ENCODE peak calls at places on chromosomes 6 and 20, in four cellular contexts. I is sigmoid colon, W is endothelial cell, T is GM10248. B is an unnamed sample.

GRCh38 chr6:27157461-27158315 is 89.8 kb upstream of the PRSS16 start:
- DNase-seq in I (peak; percentile 85), W (peak; percentile 60), T (peak; percentile 58), B (peak; percentile 60)

GRCh38 chr20:7940341-7940740 is at the start of gene HAO1:
- DNase-seq in I (no peak), W (no peak), T (no peak), B (no peak)

GRCh38 chr6:136016228-136017225 is 165.0 kb downstream of the PDE7B start:
- DNase-seq in I (no peak), W (no peak), T (no peak), B (no peak)

GRCh38 chr6:12605888-12606345 is 110.7 kb upstream of the PHACTR1 start:
- DNase-seq in I (no peak), W (peak; percentile 60), T (no peak), B (no peak)

GRCh38 chr20:49283176-49283702 is 5.4 kb upstream of the ZNFX1 start:
- DNase-seq in I (no peak), W (no peak), T (no peak), B (no peak)

GRCh38 chr20:62936996-62937352 is 973 bp upstream of the GID8 start:
- DNase-seq in I (no peak), W (no peak), T (no peak), B (no peak)

GRCh38 chr20:2817891-2818595 is 1.9 kb downstream of the TMEM239 start:
- DNase-seq in I (no peak), W (no peak), T (no peak), B (no peak)

GRCh38 chr20:50071039-50071888 is 41.7 kb downstream of the UBE2V1 start:
- DNase-seq in I (peak; percentile 93), W (peak; percentile 100), T (peak; percentile 94), B (peak; percentile 97)

GRCh38 chr6:97068211-97068610 is 143.7 kb downstream of the KLHL32 start:
- DNase-seq in I (no peak), W (peak; percentile 35), T (no peak), B (no peak)

GRCh38 chr20:50390685-50391443 is 119.3 kb upstream of the PTPN1 start:
- DNase-seq in I (no peak), W (no peak), T (no peak), B (no peak)

GRCh38 chr20:35311409-35311808 is 19.2 kb upstream of the FAM83C start:
- DNase-seq in I (no peak), W (no peak), T (no peak), B (no peak)

GRCh38 chr20:60782959-60783625 is 469.0 kb upstream of the CDH4 start:
- DNase-seq in I (no peak), W (no peak), T (no peak), B (no peak)

GRCh38 chr20:48578397-48579098 is 249.3 kb downstream of the PREX1 start:
- DNase-seq in I (peak; percentile 20), W (no peak), T (no peak), B (no peak)

GRCh38 chr6:68778356-68779020 is 143.4 kb downstream of the ADGRB3 start:
- DNase-seq in I (no peak), W (peak; percentile 41), T (peak; percentile 7), B (no peak)

GRCh38 chr6:28515676-28516075 is at the start of gene GPX6:
- DNase-seq in I (no peak), W (no peak), T (no peak), B (no peak)

GRCh38 chr6:75499640-75500039 is 6.0 kb upstream of the FILIP1 start:
- DNase-seq in I (no peak), W (no peak), T (no peak), B (no peak)

GRCh38 chr6:155213611-155214372 is 50.0 kb upstream of the CLDN20 start:
- DNase-seq in I (no peak), W (no peak), T (no peak), B (no peak)

GRCh38 chr6:87436435-87436834 is 28.7 kb downstream of the CFAP206 start:
- DNase-seq in I (no peak), W (peak; percentile 68), T (peak; percentile 51), B (peak; percentile 52)

GRCh38 chr6:125888989-125889656 is 67.4 kb upstream of the HINT3 start:
- DNase-seq in I (no peak), W (peak; percentile 31), T (peak; percentile 15), B (peak; percentile 12)

GRCh38 chr20:38201356-38201755 is 36.3 kb upstream of the TGM2 start:
- DNase-seq in I (peak; percentile 57), W (no peak), T (no peak), B (no peak)

GRCh38 chr6:105753184-105754097 is 332.7 kb upstream of the PRDM1 start:
- DNase-seq in I (no peak), W (no peak), T (no peak), B (no peak)

GRCh38 chr6:108968746-108969316 is 120.6 kb downstream of the ARMC2 start:
- DNase-seq in I (no peak), W (no peak), T (no peak), B (no peak)

GRCh38 chr6:38806271-38806670 is 91.2 kb downstream of the DNAH8 start:
- DNase-seq in I (no peak), W (no peak), T (peak; percentile 24), B (no peak)

GRCh38 chr20:50857348-50857747 is 62.5 kb downstream of the BCAS4 start:
- DNase-seq in I (no peak), W (no peak), T (no peak), B (no peak)

GRCh38 chr20:59603176-59603575 is 1.2 kb upstream of the PHACTR3 start:
- DNase-seq in I (no peak), W (no peak), T (no peak), B (no peak)

GRCh38 chr6:17173071-17173470 is 71.2 kb downstream of the STMND1 start:
- DNase-seq in I (no peak), W (no peak), T (no peak), B (no peak)

GRCh38 chr6:37638414-37639079 is 59.1 kb downstream of the MDGA1 start:
- DNase-seq in I (no peak), W (no peak), T (no peak), B (no peak)

GRCh38 chr6:152636675-152637421 is at the start of gene SYNE1:
- DNase-seq in I (peak; percentile 68), W (peak; percentile 21), T (peak; percentile 18), B (peak; percentile 41)

GRCh38 chr6:152637422-152638047 is 373 bp upstream of the SYNE1 start:
- DNase-seq in I (no peak), W (no peak), T (no peak), B (no peak)

GRCh38 chr6:152648090-152648489 is 10.9 kb upstream of the SYNE1 start:
- DNase-seq in I (no peak), W (no peak), T (no peak), B (no peak)

GRCh38 chr6:152642578-152643375 is 5.6 kb upstream of the SYNE1 start:
- DNase-seq in I (no peak), W (peak; percentile 63), T (peak; percentile 25), B (peak; percentile 24)
- TF ChIP-seq CTCF in I (peak; percentile 43), W (no peak), T (peak; percentile 58), B (peak; percentile 16)

DNA sequence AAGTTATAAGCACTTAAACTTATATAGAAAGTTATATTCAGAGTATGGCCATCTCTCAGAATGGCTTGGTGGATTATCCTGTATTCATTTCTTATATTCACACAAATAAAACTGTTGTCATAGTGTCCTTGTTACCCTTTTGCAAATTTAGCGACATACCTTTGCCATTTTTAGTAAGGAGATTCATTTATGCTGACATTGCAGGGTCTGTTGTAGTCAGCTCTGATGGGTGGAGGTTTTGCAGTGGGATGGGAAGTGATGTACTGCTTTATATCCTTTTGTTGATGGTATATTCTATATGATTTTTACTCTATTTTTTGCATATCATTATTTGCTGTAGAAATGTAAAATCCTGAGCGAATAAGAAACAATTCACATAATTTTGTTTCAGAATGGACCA is 35.9 kb downstream of the SAMD5 start:
- DNase-seq in I (no peak), W (no peak), T (no peak), B (no peak)
- TF ChIP-seq CTCF in I (no peak), W (no peak), T (no peak), B (no peak)

GRCh38 chr20:33023439-33024262 is 7.8 kb upstream of the BPIFB6 start:
- DNase-seq in I (no peak), W (no peak), T (no peak), B (no peak)
- TF ChIP-seq CTCF in I (no peak), W (no peak), T (no peak), B (no peak)

GRCh38 chr6:34243901-34244884 is 4.6 kb downstream of the SMIM29 start:
- DNase-seq in I (peak; percentile 89), W (no peak), T (no peak), B (peak; percentile 36)
- TF ChIP-seq CTCF in I (no peak), W (peak; percentile 49), T (peak; percentile 27), B (peak; percentile 14)

GRCh38 chr6:110178626-110179405 is 654 bp downstream of the WASF1 start:
- DNase-seq in I (peak; percentile 74), W (peak; percentile 36), T (peak; percentile 45), B (peak; percentile 54)
- TF ChIP-seq CTCF in I (peak; percentile 69), W (peak; percentile 16), T (peak; percentile 76), B (peak; percentile 64)

GRCh38 chr6:57329933-57330332 is 12.5 kb downstream of the PRIM2 start:
- DNase-seq in I (no peak), W (no peak), T (no peak), B (no peak)

GRCh38 chr6:57327311-57327710 is 9.9 kb downstream of the PRIM2 start:
- DNase-seq in I (no peak), W (no peak), T (no peak), B (no peak)

GRCh38 chr6:57328074-57328473 is 10.6 kb downstream of the PRIM2 start:
- DNase-seq in I (no peak), W (no peak), T (no peak), B (no peak)

DNA sequence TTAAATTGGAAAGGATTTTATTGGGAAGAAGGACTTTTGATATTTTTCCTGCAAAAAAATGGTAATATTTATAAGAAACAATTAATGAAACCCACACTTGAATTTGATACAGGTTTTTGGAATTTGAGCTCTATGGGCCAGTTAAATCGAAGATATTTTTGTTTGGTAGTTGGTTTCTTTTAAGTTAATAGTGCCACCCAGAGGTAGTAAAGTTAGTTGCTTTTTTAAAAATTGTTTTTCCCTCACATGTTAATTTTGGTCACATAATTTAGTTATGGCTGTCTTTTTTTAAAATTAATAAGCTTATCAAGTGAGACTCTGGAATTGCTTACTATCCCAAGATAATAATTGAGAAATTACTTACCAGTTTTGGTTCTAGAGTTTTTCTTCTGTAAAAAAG is 7.1 kb downstream of the PRIM2 start:
- DNase-seq in I (no peak), W (no peak), T (no peak), B (no peak)
- TF ChIP-seq CTCF in I (peak; percentile 43), W (peak; percentile 56), T (peak; percentile 26), B (no peak)